ENCODE peak calls at places on chromosomes 13 and 19, in eight cellular contexts. B, F, N, H, L, P, D and T are unnamed samples.

GRCh38 chr19:57788114-57788692 is 18.7 kb downstream of the ZNF586 start:
- DNase-seq in H (no peak), F (no peak), L (no peak), B (no peak), D (no peak), N (no peak), P (no peak), T (peak)

GRCh38 chr19:17997969-17998826 is 9.8 kb upstream of the ARRDC2 start:
- DNase-seq in H (no peak), P (no peak), L (peak), N (no peak), B (no peak), F (peak), D (peak), T (peak)

GRCh38 chr19:19451429-19452240 is 46.2 kb downstream of the GATAD2A start:
- DNase-seq in P (no peak), F (peak), N (no peak), B (no peak), H (no peak), D (no peak), L (no peak), T (no peak)

GRCh38 chr13:51827254-51827653 is 17.7 kb downstream of the TMEM272 start:
- DNase-seq in N (peak), D (no peak), P (no peak), H (no peak), L (no peak), F (no peak), B (no peak), T (no peak)

GRCh38 chr13:102812616-102813287 is 13.8 kb downstream of the BIVM start:
- DNase-seq in D (no peak), P (no peak), L (no peak), F (no peak), H (no peak), N (no peak), B (peak), T (peak)

GRCh38 chr13:31882794-31883193 is 143.5 kb downstream of the RXFP2 start:
- DNase-seq in L (no peak), N (no peak), P (no peak), B (no peak), F (no peak), D (no peak), H (no peak), T (no peak)

GRCh38 chr19:53549354-53549753 is 11.4 kb downstream of the ZNF331 start:
- DNase-seq in D (no peak), L (no peak), B (peak), P (no peak), H (no peak), F (no peak), N (no peak), T (peak)

GRCh38 chr19:38267780-38268430 is 3.5 kb downstream of the SPINT2 start:
- DNase-seq in N (no peak), F (no peak), P (no peak), B (no peak), D (peak), H (no peak), L (no peak), T (no peak)

GRCh38 chr19:43594710-43595604 is 977 bp downstream of the IRGQ start:
- DNase-seq in P (no peak), N (peak), D (peak), L (no peak), F (peak), H (peak), B (peak), T (peak)

GRCh38 chr13:73702419-73703071 is 431.7 kb downstream of the KLF12 start:
- DNase-seq in F (no peak), H (peak), P (no peak), D (peak), N (no peak), L (no peak), B (peak), T (no peak)

GRCh38 chr13:21081926-21082325 is 20.5 kb upstream of the LATS2 start:
- DNase-seq in H (no peak), L (no peak), B (no peak), D (no peak), P (no peak), N (no peak), F (no peak), T (no peak)

GRCh38 chr19:53432088-53432661 is 391 bp downstream of the ZNF761 start:
- DNase-seq in F (peak), L (no peak), B (peak), H (peak), N (peak), D (peak), P (peak), T (peak)

DNA sequence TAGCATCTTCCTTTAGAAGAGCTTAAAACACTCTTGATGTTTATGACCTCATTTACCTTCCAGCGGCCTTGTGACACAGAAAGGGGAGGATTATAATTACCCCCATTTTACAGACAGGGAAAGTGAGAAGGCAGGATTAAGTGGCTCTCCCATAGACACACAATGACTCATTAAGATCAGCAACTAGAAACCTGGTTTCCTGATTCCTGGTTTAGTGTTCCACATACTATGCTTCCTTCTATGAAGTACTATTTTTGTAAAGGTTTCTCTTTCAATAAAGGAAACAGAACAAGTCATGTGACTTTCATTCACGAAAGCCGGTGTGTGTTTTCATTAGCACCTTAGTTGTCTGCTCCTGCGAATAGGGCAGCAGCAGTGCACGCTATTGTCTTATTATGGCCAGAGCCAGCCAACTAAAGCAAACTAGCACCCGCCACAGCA is 8.3 kb downstream of the IRS2 start:
- DNase-seq in B (peak), H (no peak), D (peak), F (no peak), N (no peak), P (no peak), L (no peak), T (no peak)
- H3K4me3 ChIP-seq in B (peak), H (no peak), D (peak), F (peak), N (no peak), P (peak), L (peak), T (no peak)

DNA sequence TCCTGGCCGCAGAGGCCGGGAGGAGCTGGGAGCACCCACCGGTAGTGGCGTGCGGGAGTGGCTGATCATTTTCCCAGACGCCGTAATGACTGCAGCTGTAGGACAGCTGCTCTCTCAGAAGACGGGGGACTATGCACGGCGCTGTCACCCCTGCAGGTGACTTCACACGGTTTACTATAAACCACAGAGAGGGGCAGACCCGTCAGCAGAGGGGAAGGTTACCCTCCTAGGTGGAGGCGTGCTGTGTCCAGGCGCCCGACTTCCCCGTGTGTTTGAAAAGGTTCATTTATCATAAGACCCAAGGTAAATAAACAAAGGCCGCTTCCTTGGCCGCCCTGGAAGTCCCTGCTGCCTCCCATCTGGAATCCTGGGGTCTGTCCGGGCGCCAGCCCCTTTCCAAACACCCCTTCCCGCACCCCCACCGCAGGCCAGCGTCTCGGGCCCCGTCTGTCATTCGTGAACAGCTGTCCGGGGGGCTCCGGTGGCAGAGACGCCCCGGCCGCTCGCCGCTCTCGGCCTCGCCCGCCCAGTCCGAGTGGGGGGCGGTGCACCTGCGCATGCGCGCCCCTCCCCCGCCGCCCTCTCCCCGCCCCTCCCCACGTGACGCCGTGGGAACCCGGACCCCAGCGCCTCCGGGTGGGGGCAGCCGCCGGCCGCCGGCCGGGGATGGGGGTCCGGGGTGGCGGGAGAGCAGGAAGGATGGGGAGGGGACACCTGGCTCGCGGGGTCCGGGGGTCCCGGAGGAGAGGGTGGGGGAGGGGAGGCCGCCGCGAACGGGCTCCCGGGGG is 915 bp downstream of the SHC2 start:
- DNase-seq in P (peak), B (peak), H (peak), D (peak), L (peak), F (no peak), N (no peak), T (peak)
- H3K4me3 ChIP-seq in P (peak), B (peak), H (peak), D (peak), L (peak), F (peak), N (no peak), T (peak)

GRCh38 chr19:14475251-14476073 is at the start of gene PTGER1:
- DNase-seq in F (no peak), B (peak), N (no peak), P (no peak), D (peak), L (no peak), H (peak), T (peak)
- H3K4me3 ChIP-seq in F (no peak), B (peak), N (no peak), P (peak), D (peak), L (no peak), H (no peak), T (peak)

GRCh38 chr19:45305421-45305820 is 17.3 kb downstream of the CKM start:
- DNase-seq in F (no peak), N (no peak), B (peak), D (no peak), H (no peak), L (no peak), P (no peak), T (peak)
- H3K4me3 ChIP-seq in F (no peak), N (no peak), B (no peak), D (no peak), H (no peak), L (no peak), P (no peak), T (no peak)

GRCh38 chr19:44847144-44848035 is 1.3 kb downstream of the NECTIN2 start:
- DNase-seq in P (peak), B (peak), D (peak), F (peak), L (peak), H (peak), N (no peak), T (peak)

GRCh38 chr19:44845612-44846454 is at the start of gene NECTIN2:
- DNase-seq in N (peak), P (peak), H (peak), B (peak), L (peak), F (peak), D (peak), T (peak)

GRCh38 chr19:44848036-44848804 is 2.1 kb downstream of the NECTIN2 start:
- DNase-seq in L (no peak), B (peak), F (peak), P (no peak), H (peak), N (no peak), D (peak), T (peak)

GRCh38 chr19:44845286-44845611 is 848 bp upstream of the NECTIN2 start:
- DNase-seq in D (no peak), B (no peak), H (no peak), P (no peak), N (no peak), L (peak), F (peak), T (no peak)

DNA sequence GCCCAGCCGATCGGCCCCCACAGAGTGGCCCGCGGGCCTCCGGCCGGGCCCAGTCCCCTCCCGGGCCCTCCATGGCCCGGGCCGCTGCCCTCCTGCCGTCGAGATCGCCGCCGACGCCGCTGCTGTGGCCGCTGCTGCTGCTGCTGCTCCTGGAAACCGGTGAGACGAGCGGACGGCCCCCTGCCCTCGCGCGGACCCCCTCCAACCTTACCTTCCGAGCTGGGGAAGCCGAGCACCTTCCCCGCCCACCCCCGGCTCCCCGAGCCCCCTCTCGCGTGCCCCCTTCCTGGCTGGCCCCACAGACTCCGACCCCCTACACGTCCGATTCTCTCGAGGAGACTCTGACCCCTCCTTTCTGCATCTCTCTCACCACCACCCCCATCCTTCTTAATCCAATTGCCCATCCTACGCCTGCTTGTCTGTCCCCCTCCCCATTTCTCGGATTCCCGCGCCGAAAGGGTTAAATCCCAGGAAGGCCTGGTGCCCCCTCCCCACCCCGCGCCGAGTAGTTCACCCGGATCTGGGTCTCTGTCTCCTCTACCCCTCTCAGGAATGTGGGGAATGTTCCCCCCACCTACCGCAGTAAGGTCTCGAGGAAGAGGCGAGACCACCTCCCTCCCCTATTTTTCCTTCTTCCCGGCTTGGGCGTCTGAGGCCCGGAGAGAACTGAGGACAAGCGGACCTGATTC is 502 bp downstream of the NECTIN2 start:
- DNase-seq in F (peak), P (no peak), B (peak), N (no peak), H (peak), L (no peak), D (no peak), T (peak)
- H3K4me3 ChIP-seq in F (peak), P (peak), B (peak), N (peak), H (peak), L (peak), D (peak), T (peak)

GRCh38 chr19:41194157-41194552 is 1.1 kb downstream of the CYP2S1 start:
- DNase-seq in B (no peak), N (no peak), P (no peak), F (no peak), L (no peak), D (no peak), H (no peak), T (peak)
- H3K4me3 ChIP-seq in B (no peak), N (no peak), P (no peak), F (no peak), L (no peak), D (no peak), H (no peak), T (peak)

DNA sequence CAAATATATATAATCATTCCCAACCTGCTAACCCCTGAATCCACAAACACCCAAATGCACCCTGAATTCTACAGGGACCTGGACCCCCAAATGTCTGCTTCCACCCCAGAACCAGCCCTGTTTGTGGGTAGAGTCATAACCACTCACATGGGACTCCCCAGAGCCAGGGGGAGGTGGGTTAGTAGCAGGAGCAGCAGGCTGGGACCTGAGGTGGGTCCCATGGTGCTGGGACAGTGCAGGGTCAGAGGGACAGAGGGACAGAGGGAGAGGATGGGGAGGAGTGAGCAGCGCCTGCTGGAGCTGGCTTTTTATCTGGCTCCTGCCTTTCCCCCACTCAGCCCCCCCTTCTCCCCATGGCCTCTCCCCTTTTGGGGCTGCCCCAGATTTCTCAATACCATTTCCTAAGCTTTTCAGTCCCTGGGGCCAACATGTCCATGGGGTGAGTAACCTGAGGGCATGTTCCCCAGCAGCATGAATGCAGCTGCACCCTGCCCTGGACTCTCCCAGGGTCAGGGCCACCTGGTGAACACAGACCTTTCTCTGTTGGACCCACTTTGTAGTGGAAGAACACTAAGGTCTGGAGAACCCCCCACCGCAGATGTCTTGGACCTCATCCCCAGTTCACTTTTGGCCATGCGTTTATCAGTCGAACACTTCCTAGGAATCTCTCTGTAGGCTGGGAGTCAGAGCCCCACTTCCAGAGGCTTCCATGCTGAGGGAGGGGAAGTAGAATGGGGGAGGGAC is at the start of gene C3:
- DNase-seq in P (peak), B (peak), N (no peak), D (no peak), H (no peak), L (peak), F (peak), T (peak)
- H3K4me3 ChIP-seq in P (peak), B (no peak), N (no peak), D (no peak), H (no peak), L (peak), F (no peak), T (no peak)

GRCh38 chr19:48061401-48062344 is 17.8 kb upstream of the CABP5 start:
- DNase-seq in L (no peak), P (no peak), D (no peak), B (no peak), N (no peak), H (no peak), F (no peak), T (peak)
- H3K4me3 ChIP-seq in L (no peak), P (no peak), D (no peak), B (no peak), N (no peak), H (no peak), F (no peak), T (no peak)

GRCh38 chr19:8577741-8578140 is 499 bp upstream of the MYO1F start:
- DNase-seq in P (no peak), H (no peak), N (no peak), D (no peak), B (no peak), F (no peak), L (no peak), T (no peak)

GRCh38 chr19:8575467-8575997 is 1.7 kb downstream of the MYO1F start:
- DNase-seq in L (no peak), B (peak), F (no peak), P (no peak), N (no peak), H (no peak), D (peak), T (peak)

GRCh38 chr19:8578642-8579265 is 1.5 kb upstream of the MYO1F start:
- DNase-seq in D (peak), F (peak), L (peak), H (peak), B (peak), N (no peak), P (peak), T (peak)

GRCh38 chr19:8576273-8576993 is 809 bp downstream of the MYO1F start:
- DNase-seq in H (no peak), B (no peak), F (no peak), L (no peak), D (peak), N (peak), P (no peak), T (no peak)

DNA sequence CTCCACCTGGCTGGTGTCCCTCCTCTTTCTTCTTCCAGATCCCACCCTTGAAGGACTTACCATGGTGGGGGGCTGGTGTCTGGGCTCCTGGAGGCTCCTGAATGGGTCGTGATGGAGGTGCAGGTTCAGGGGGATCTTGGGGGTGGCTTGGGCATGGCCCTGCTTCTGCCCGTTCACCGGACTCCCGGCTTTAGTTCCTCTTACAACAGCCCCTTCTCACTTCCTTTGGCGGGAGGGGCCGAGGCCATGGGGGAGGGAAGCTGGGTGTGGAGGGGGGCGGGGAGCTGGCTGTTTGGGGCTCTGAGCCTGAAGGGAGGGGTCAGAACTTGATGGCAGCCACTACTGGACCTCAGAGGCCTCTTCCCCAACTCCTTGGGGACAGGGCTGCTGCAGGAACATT is at the start of gene MYO1F:
- DNase-seq in L (peak), N (peak), F (peak), H (no peak), D (no peak), P (peak), B (no peak), T (peak)
- H3K4me3 ChIP-seq in L (peak), N (peak), F (no peak), H (no peak), D (no peak), P (peak), B (no peak), T (no peak)

DNA sequence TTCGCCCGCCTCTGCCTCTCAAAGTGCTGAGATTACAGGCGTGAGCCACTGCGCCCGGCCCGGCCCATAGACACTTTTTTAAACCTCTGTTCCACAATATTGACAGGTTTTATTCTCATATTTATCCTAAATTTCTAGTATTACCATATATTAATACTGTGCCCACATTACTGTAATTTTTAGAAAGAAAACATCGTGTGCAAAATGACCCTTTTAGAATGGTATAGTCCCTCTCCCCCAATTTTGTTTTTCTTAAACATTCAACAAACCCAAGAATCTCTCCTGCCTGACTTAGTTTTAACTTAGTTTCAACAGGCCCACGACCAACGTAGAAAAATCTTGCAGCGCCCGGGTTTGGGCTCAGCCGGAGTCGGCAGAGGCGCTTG is 9.1 kb downstream of the CDX2 start:
- DNase-seq in L (no peak), H (no peak), B (no peak), F (no peak), D (no peak), N (no peak), P (no peak), T (no peak)
- H3K4me3 ChIP-seq in L (peak), H (peak), B (no peak), F (no peak), D (peak), N (peak), P (peak), T (no peak)